ENCODE peak calls at places on chromosomes 13 and 19, in seven cellular contexts. F, W, V, E, D, S and L are unnamed samples.

GRCh38 chr13:40230833-40231266 is 435.6 kb downstream of the FOXO1 start:
- DNase-seq in F (no peak), W (no peak), V (no peak), E (no peak), D (no peak), S (peak; percentile 55), L (no peak)

GRCh38 chr19:37218592-37218935 is 550 bp downstream of the ZNF383 start:
- DNase-seq in F (no peak), W (no peak), V (no peak), E (no peak), D (no peak), S (no peak), L (no peak)

GRCh38 chr13:110371550-110372465 is 64.7 kb downstream of the COL4A2 start:
- DNase-seq in F (peak; percentile 48), W (no peak), V (no peak), E (no peak), D (no peak), S (no peak), L (no peak)

GRCh38 chr19:30897034-30897433 is 452.2 kb downstream of the TSHZ3 start:
- DNase-seq in F (no peak), W (no peak), V (no peak), E (no peak), D (no peak), S (no peak), L (no peak)

GRCh38 chr13:43546260-43546659 is 240.5 kb downstream of the ENOX1 start:
- DNase-seq in F (peak; percentile 35), W (no peak), V (peak; percentile 51), E (no peak), D (no peak), S (peak; percentile 13), L (no peak)

GRCh38 chr19:38233740-38234251 is 9.8 kb upstream of the DPF1 start:
- DNase-seq in F (peak; percentile 60), W (peak; percentile 72), V (peak; percentile 88), E (no peak), D (no peak), S (peak; percentile 83), L (peak; percentile 94)

GRCh38 chr13:32309812-32310706 is 5.1 kb downstream of the ZAR1L start:
- DNase-seq in F (no peak), W (no peak), V (peak; percentile 70), E (peak; percentile 38), D (no peak), S (peak; percentile 72), L (peak; percentile 26)

GRCh38 chr13:34207334-34207733 is 389.4 kb downstream of the RFC3 start:
- DNase-seq in F (peak; percentile 16), W (no peak), V (peak; percentile 31), E (peak; percentile 16), D (peak; percentile 61), S (peak; percentile 33), L (no peak)

GRCh38 chr13:59514316-59514715 is 649.4 kb downstream of the DIAPH3 start:
- DNase-seq in F (no peak), W (no peak), V (no peak), E (no peak), D (no peak), S (no peak), L (no peak)

GRCh38 chr13:91133941-91134772 is 213.3 kb upstream of the MIR17HG start:
- DNase-seq in F (no peak), W (no peak), V (peak; percentile 70), E (peak; percentile 64), D (no peak), S (peak; percentile 86), L (peak; percentile 53)

GRCh38 chr19:33404506-33404905 is 31.0 kb downstream of the CEBPG start:
- DNase-seq in F (no peak), W (no peak), V (no peak), E (no peak), D (no peak), S (no peak), L (no peak)

GRCh38 chr13:44903596-44903995 is 85.7 kb downstream of the NUFIP1 start:
- DNase-seq in F (peak; percentile 86), W (peak; percentile 29), V (no peak), E (no peak), D (peak; percentile 79), S (no peak), L (no peak)

GRCh38 chr13:28609936-28610335 is 49.0 kb upstream of the POMP start:
- DNase-seq in F (no peak), W (no peak), V (no peak), E (no peak), D (peak; percentile 77), S (peak; percentile 14), L (no peak)

GRCh38 chr13:27920677-27921420 is 1.0 kb downstream of the PDX1 start:
- DNase-seq in F (no peak), W (no peak), V (peak; percentile 33), E (no peak), D (no peak), S (no peak), L (no peak)

GRCh38 chr13:75359266-75359665 is 122.7 kb downstream of the TBC1D4 start:
- DNase-seq in F (no peak), W (no peak), V (no peak), E (peak; percentile 89), D (peak; percentile 55), S (peak; percentile 76), L (no peak)

GRCh38 chr19:40282920-40283319 is 2.2 kb downstream of the AKT2 start:
- DNase-seq in F (no peak), W (no peak), V (no peak), E (no peak), D (peak; percentile 31), S (no peak), L (no peak)

GRCh38 chr19:33134571-33135041 is 2.7 kb downstream of the WDR88 start:
- DNase-seq in F (no peak), W (no peak), V (no peak), E (no peak), D (no peak), S (no peak), L (no peak)

GRCh38 chr13:102779426-102780159 is 6.0 kb upstream of the TEX30 start:
- DNase-seq in F (no peak), W (no peak), V (no peak), E (no peak), D (no peak), S (no peak), L (no peak)

GRCh38 chr19:48737360-48737998 is 2.9 kb downstream of the RASIP1 start:
- DNase-seq in F (no peak), W (no peak), V (no peak), E (no peak), D (no peak), S (no peak), L (no peak)

GRCh38 chr19:48740705-48741030 is 258 bp upstream of the RASIP1 start:
- DNase-seq in F (no peak), W (no peak), V (no peak), E (no peak), D (no peak), S (no peak), L (no peak)

GRCh38 chr19:48739400-48739825 is 997 bp downstream of the RASIP1 start:
- DNase-seq in F (no peak), W (no peak), V (no peak), E (no peak), D (no peak), S (no peak), L (no peak)

GRCh38 chr19:48739835-48740704 is at the start of gene RASIP1:
- DNase-seq in F (no peak), W (no peak), V (no peak), E (no peak), D (no peak), S (no peak), L (no peak)

GRCh38 chr19:48738557-48739399 is 1.6 kb downstream of the RASIP1 start:
- DNase-seq in F (peak; percentile 94), W (peak; percentile 96), V (peak; percentile 97), E (peak; percentile 61), D (peak; percentile 19), S (peak; percentile 93), L (peak; percentile 95)
- TF ChIP-seq CTCF in F (peak; percentile 88), W (peak; percentile 36), V (peak; percentile 17), E (peak; percentile 85), D (no peak), S (peak; percentile 44), L (peak; percentile 50)

DNA sequence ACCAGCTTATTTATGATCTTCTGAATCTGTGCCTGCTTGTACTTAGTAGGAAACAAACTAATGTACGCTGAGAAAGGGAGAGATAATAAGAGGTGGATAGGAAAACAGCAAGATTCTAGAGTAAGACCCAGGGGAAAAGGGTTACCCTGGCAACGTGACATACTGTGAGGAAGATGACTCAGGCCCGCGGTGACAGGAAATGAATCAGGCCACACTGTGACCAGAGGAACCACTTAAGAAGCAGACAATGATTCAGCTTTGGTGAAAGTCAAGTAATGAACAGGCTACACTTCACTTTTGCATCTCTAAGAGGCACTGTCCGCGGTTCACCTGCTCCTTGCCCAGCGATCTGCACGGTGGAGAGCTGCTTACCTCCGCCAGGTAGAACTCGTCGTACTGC is 158.2 kb downstream of the NALCN start:
- DNase-seq in F (no peak), W (no peak), V (no peak), E (peak; percentile 67), D (peak; percentile 36), S (peak; percentile 68), L (no peak)
- TF ChIP-seq CTCF in F (no peak), W (no peak), V (no peak), E (no peak), D (no peak), S (no peak), L (no peak)

GRCh38 chr19:9848761-9849160 is 13.6 kb downstream of the PIN1 start:
- DNase-seq in F (no peak), W (no peak), V (no peak), E (no peak), D (no peak), S (no peak), L (no peak)

GRCh38 chr19:9847087-9847671 is 12.1 kb downstream of the PIN1 start:
- DNase-seq in F (peak; percentile 73), W (no peak), V (no peak), E (peak; percentile 85), D (peak; percentile 66), S (peak; percentile 80), L (peak; percentile 19)

GRCh38 chr19:9850235-9850959 is 15.3 kb downstream of the PIN1 start:
- DNase-seq in F (no peak), W (no peak), V (no peak), E (no peak), D (no peak), S (no peak), L (no peak)

GRCh38 chr19:9849786-9850185 is 14.7 kb downstream of the PIN1 start:
- DNase-seq in F (no peak), W (no peak), V (no peak), E (no peak), D (no peak), S (no peak), L (no peak)

DNA sequence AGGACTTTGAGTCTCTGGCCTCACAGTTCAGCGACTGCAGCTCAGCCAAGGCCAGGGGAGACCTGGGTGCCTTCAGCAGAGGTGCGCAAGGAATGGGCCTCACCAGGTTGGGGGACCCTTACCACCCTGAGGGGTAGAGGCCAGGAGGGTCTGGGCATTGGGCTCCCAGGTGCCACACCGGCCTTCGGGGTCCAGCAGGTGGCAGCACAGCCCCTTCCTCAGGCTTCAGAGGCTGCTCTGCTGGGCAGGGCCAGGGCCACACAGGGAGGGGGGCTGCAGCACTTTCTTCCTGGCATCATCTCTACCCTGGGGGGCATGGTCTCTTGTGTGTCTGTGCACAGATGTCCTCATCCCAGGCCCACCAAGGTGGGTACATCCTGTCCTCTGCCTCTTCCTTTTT is 12.9 kb downstream of the PIN1 start:
- DNase-seq in F (no peak), W (no peak), V (peak; percentile 35), E (no peak), D (no peak), S (no peak), L (no peak)
- TF ChIP-seq CTCF in F (no peak), W (no peak), V (peak; percentile 40), E (peak; percentile 60), D (peak; percentile 39), S (peak; percentile 56), L (peak; percentile 58)

GRCh38 chr19:19110410-19111137 is 27.7 kb downstream of the TMEM161A start:
- DNase-seq in F (no peak), W (no peak), V (peak; percentile 67), E (no peak), D (no peak), S (no peak), L (peak; percentile 52)
- TF ChIP-seq CTCF in F (peak; percentile 31), W (peak; percentile 0), V (peak; percentile 42), E (peak; percentile 49), D (no peak), S (no peak), L (peak; percentile 54)